ENCODE peak calls at places on chromosomes 12 and 14, in ten cellular contexts. T, P, V, I, J, Y, L, E, F and H are unnamed samples.

GRCh38 chr14:64971890-64972785 is at the start of gene RAB15:
- DNase-seq in Y (peak), V (no peak), E (no peak), I (peak), P (peak), T (peak), L (no peak), F (peak), J (no peak), H (peak)

GRCh38 chr12:95554532-95555071 is 3.3 kb upstream of the USP44 start:
- DNase-seq in E (no peak), T (no peak), Y (no peak), L (no peak), V (no peak), P (no peak), J (no peak), F (no peak), I (no peak), H (no peak)

GRCh38 chr14:23345987-23346692 is 6.5 kb downstream of the SLC22A17 start:
- DNase-seq in V (no peak), I (no peak), J (no peak), E (no peak), L (no peak), Y (no peak), T (no peak), P (no peak), F (no peak), H (no peak)

GRCh38 chr12:67107751-67108269 is 161.3 kb upstream of the CAND1 start:
- DNase-seq in Y (peak), F (no peak), P (no peak), T (no peak), L (no peak), J (peak), V (no peak), I (no peak), E (no peak), H (no peak)

GRCh38 chr12:92208613-92209121 is 63.0 kb upstream of the BTG1 start:
- DNase-seq in E (no peak), P (no peak), F (peak), Y (no peak), J (no peak), I (no peak), V (no peak), L (peak), T (no peak), H (peak)

GRCh38 chr12:52559979-52560378 is 7.0 kb upstream of the KRT71 start:
- DNase-seq in J (no peak), P (no peak), Y (no peak), F (no peak), I (no peak), T (no peak), E (no peak), L (no peak), V (no peak), H (no peak)

GRCh38 chr12:87779016-87779415 is 250.2 kb downstream of the C12orf50 start:
- DNase-seq in F (no peak), E (no peak), V (no peak), J (no peak), P (no peak), L (no peak), T (no peak), Y (no peak), I (no peak), H (peak)

GRCh38 chr12:107817250-107817649 is 42.7 kb downstream of the ASCL4 start:
- DNase-seq in L (no peak), E (no peak), T (no peak), Y (no peak), P (no peak), F (no peak), J (no peak), I (no peak), V (no peak), H (no peak)

GRCh38 chr14:104393898-104394605 is 185.5 kb upstream of the C14orf180 start:
- DNase-seq in F (peak), P (peak), E (no peak), T (peak), V (peak), Y (peak), J (no peak), I (peak), L (no peak), H (no peak)

GRCh38 chr12:86903166-86903565 is 647.0 kb upstream of the MGAT4C start:
- DNase-seq in F (no peak), J (no peak), Y (no peak), L (no peak), E (no peak), T (no peak), I (no peak), V (no peak), P (no peak), H (no peak)

GRCh38 chr14:105500726-105501101 is 9.7 kb downstream of the TEDC1 start:
- DNase-seq in T (no peak), P (no peak), I (no peak), L (no peak), E (no peak), F (no peak), V (peak), Y (no peak), J (no peak), H (no peak)

GRCh38 chr12:47686645-47687240 is 19.1 kb downstream of the RPAP3 start:
- DNase-seq in I (no peak), E (peak), Y (peak), P (no peak), J (no peak), L (peak), F (no peak), T (no peak), V (no peak), H (peak)

GRCh38 chr12:75207338-75208083 is 2.1 kb downstream of the KCNC2 start:
- DNase-seq in E (no peak), J (no peak), L (no peak), P (no peak), Y (no peak), T (peak), F (no peak), V (no peak), I (no peak), H (no peak)

GRCh38 chr12:89461649-89462612 is 62.7 kb downstream of the GALNT4 start:
- DNase-seq in E (peak), P (no peak), Y (no peak), V (no peak), T (no peak), L (no peak), J (no peak), I (no peak), F (no peak), H (peak)

GRCh38 chr12:80937391-80938238 is at the start of gene LIN7A:
- DNase-seq in F (peak), I (peak), J (peak), L (no peak), Y (peak), T (peak), P (peak), V (peak), E (no peak), H (peak)

GRCh38 chr14:32311294-32312009 is 17.6 kb upstream of the AKAP6 start:
- DNase-seq in P (no peak), E (no peak), T (no peak), V (no peak), L (no peak), I (no peak), J (no peak), Y (no peak), F (no peak), H (peak)

GRCh38 chr12:57853864-57854556 is 7.5 kb upstream of the CTDSP2 start:
- DNase-seq in J (no peak), L (no peak), E (no peak), P (no peak), F (no peak), Y (no peak), T (no peak), V (no peak), I (no peak), H (peak)

GRCh38 chr14:37594916-37595808 is at the start of the genes FOXA1 and TTC6:
- DNase-seq in E (no peak), P (no peak), L (no peak), V (no peak), I (no peak), J (no peak), T (no peak), F (peak), Y (peak), H (peak)

GRCh38 chr12:102543494-102543893 is 63.1 kb upstream of the IGF1 start:
- DNase-seq in V (no peak), Y (no peak), P (no peak), T (no peak), F (no peak), E (no peak), L (no peak), J (no peak), I (no peak), H (no peak)

GRCh38 chr14:58697927-58698641 is 60.3 kb downstream of the DACT1 start:
- DNase-seq in P (no peak), F (peak), J (no peak), T (no peak), Y (no peak), I (no peak), E (no peak), V (no peak), L (no peak), H (peak)

GRCh38 chr12:60494249-60494648 is 898.4 kb downstream of the SLC16A7 start:
- DNase-seq in J (no peak), I (no peak), V (no peak), P (no peak), T (no peak), L (peak), F (no peak), E (peak), Y (no peak), H (peak)

GRCh38 chr14:21852061-21852664 is 178.5 kb upstream of the OR4E1 start:
- DNase-seq in V (no peak), L (no peak), E (no peak), F (peak), I (no peak), P (no peak), T (peak), Y (peak), J (no peak), H (peak)

GRCh38 chr14:30445852-30446251 is 113.1 kb upstream of the G2E3 start:
- DNase-seq in V (no peak), L (no peak), F (no peak), T (no peak), J (no peak), E (no peak), Y (no peak), P (no peak), I (no peak), H (no peak)

GRCh38 chr14:39491134-39491541 is 58.9 kb upstream of the FBXO33 start:
- DNase-seq in V (no peak), L (no peak), P (no peak), J (no peak), E (peak), T (no peak), I (no peak), F (no peak), Y (no peak), H (peak)

GRCh38 chr14:93430889-93431670 is at the start of gene UNC79:
- DNase-seq in J (no peak), L (no peak), T (no peak), Y (peak), E (no peak), I (no peak), F (no peak), V (no peak), P (no peak), H (peak)

GRCh38 chr12:53659609-53660008 is 16.3 kb downstream of the ATP5MC2 start:
- DNase-seq in P (no peak), I (no peak), T (no peak), Y (no peak), L (no peak), F (peak), E (no peak), V (no peak), J (no peak), H (no peak)

GRCh38 chr14:70776197-70776596 is 33.1 kb downstream of the MAP3K9 start:
- DNase-seq in L (no peak), V (no peak), I (no peak), E (no peak), J (no peak), P (no peak), T (no peak), Y (no peak), F (no peak), H (no peak)

GRCh38 chr14:56854325-56854724 is 44.0 kb upstream of the OTX2 start:
- DNase-seq in Y (no peak), T (no peak), L (no peak), I (no peak), P (no peak), J (no peak), E (no peak), F (no peak), V (no peak), H (no peak)

GRCh38 chr14:56858422-56858821 is 48.1 kb upstream of the OTX2 start:
- DNase-seq in E (no peak), T (no peak), I (no peak), L (no peak), F (peak), J (no peak), P (no peak), Y (no peak), V (no peak), H (no peak)

GRCh38 chr14:56860441-56860840 is 50.2 kb upstream of the OTX2 start:
- DNase-seq in F (no peak), V (no peak), J (no peak), I (no peak), P (no peak), L (no peak), E (no peak), Y (no peak), T (no peak), H (no peak)

GRCh38 chr14:56857206-56857605 is 46.9 kb upstream of the OTX2 start:
- DNase-seq in E (no peak), P (no peak), V (no peak), F (no peak), I (no peak), L (no peak), J (no peak), T (no peak), Y (no peak), H (no peak)

DNA sequence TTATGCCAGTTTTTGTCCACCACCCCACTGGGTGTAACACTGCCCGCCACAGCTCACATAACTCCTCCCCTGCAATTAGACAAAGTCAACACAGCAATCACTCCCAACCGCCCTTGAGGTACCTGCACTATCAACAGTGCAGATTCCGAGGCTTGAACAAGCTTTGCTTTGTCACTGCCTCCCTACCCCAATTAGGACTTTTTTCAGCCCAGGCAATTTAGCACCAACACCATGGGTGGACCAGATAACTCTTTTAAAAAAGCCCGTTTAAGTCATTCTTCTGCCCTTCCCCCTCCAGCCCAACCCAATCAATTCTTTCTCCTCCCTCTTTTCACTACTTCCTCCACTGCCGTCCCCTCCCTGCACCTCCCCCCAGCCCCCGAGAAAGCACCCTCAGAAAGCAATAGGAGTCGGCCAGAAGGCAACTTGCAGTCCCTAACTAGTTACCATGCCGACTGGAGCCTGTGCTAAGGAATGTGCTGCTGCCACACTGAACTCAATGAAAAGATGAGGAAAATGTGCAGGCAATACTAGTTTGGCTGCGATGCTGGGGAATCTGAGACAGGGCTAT is 45.7 kb upstream of the OTX2 start:
- DNase-seq in V (no peak), F (peak), L (no peak), P (no peak), T (no peak), J (no peak), E (no peak), Y (no peak), I (no peak), H (no peak)
- H3K4me3 ChIP-seq in V (no peak), F (no peak), L (no peak), P (no peak), T (no peak), J (no peak), E (no peak), Y (no peak), I (no peak), H (no peak)

DNA sequence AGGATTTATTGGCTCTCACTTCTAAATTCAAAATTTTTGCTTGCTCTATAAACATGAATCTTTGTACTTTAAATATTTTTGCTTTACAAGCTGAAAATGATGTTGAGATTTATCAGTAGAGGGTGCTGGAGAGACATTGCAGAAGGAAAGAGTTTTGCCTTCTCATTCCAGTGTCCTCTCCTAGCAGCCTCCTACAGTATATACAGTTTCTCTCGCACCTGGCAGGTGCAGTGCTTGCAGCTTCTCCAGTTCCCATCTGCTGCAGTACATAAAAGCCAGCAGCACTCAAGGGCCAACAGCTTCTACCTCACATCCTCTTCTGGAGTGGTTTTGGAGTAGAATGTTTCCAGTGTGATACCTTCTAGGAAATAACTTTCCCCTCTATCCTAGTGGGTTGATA is 601.8 kb upstream of the ATXN7L3B start:
- DNase-seq in E (no peak), V (no peak), J (no peak), F (no peak), P (no peak), Y (no peak), I (no peak), L (no peak), T (no peak), H (peak)
- TF ChIP-seq CTCF in E (no peak), V (no peak), J (no peak), F (no peak), P (no peak), Y (no peak), I (no peak), L (no peak), T (no peak), H (peak)

GRCh38 chr12:56153291-56154065 is 1.1 kb downstream of the MYL6B start:
- DNase-seq in L (no peak), P (no peak), E (no peak), J (no peak), V (no peak), Y (no peak), I (no peak), F (no peak), T (no peak), H (no peak)
- H3K4me3 ChIP-seq in L (peak), P (peak), E (peak), J (peak), V (no peak), Y (peak), I (peak), F (no peak), T (peak), H (peak)

GRCh38 chr12:70948236-70948975 is 27.9 kb upstream of the PTPRR start:
- DNase-seq in P (no peak), V (no peak), F (no peak), I (no peak), L (no peak), J (no peak), E (no peak), Y (no peak), T (no peak), H (no peak)

GRCh38 chr12:70948976-70949336 is 28.4 kb upstream of the PTPRR start:
- DNase-seq in J (peak), V (peak), L (no peak), E (no peak), T (no peak), Y (no peak), P (no peak), I (no peak), F (no peak), H (no peak)
- TF ChIP-seq CTCF in J (no peak), V (no peak), L (no peak), E (no peak), T (no peak), Y (peak), P (no peak), I (peak), F (no peak), H (no peak)

GRCh38 chr12:113246478-113247122 is 25.3 kb downstream of the TPCN1 start:
- DNase-seq in I (no peak), E (no peak), L (no peak), Y (no peak), V (no peak), T (no peak), F (no peak), P (no peak), J (no peak), H (peak)

GRCh38 chr12:113242018-113242418 is 20.8 kb downstream of the TPCN1 start:
- DNase-seq in V (no peak), P (no peak), Y (no peak), E (no peak), F (no peak), J (no peak), I (no peak), T (peak), L (no peak), H (peak)

GRCh38 chr12:113242560-113242959 is 21.3 kb downstream of the TPCN1 start:
- DNase-seq in T (peak), J (no peak), F (no peak), V (no peak), E (no peak), I (no peak), P (no peak), Y (no peak), L (no peak), H (no peak)

GRCh38 chr12:113241191-113242017 is 20.1 kb downstream of the TPCN1 start:
- DNase-seq in V (no peak), F (peak), E (no peak), Y (no peak), T (peak), I (no peak), L (peak), J (no peak), P (no peak), H (peak)

GRCh38 chr12:113244015-113244983 is 23.0 kb downstream of the TPCN1 start:
- DNase-seq in P (peak), J (peak), T (peak), I (peak), E (no peak), L (no peak), Y (peak), V (peak), F (peak), H (peak)
- H3K4me3 ChIP-seq in P (peak), J (no peak), T (peak), I (peak), E (no peak), L (no peak), Y (peak), V (peak), F (no peak), H (no peak)

GRCh38 chr12:3655331-3655900 is 97.5 kb downstream of the CRACR2A start:
- DNase-seq in V (no peak), E (no peak), T (no peak), P (no peak), I (no peak), F (no peak), J (no peak), Y (peak), L (no peak), H (peak)

GRCh38 chr12:3662516-3662915 is 90.4 kb downstream of the CRACR2A start:
- DNase-seq in J (no peak), E (no peak), I (no peak), F (no peak), V (no peak), Y (no peak), L (no peak), T (no peak), P (no peak), H (peak)

GRCh38 chr12:3656946-3657622 is 95.8 kb downstream of the CRACR2A start:
- DNase-seq in I (no peak), L (no peak), J (no peak), T (no peak), F (no peak), V (no peak), E (no peak), Y (no peak), P (no peak), H (no peak)

GRCh38 chr12:3661028-3661427 is 91.9 kb downstream of the CRACR2A start:
- DNase-seq in P (no peak), V (no peak), I (no peak), F (no peak), E (no peak), T (no peak), L (no peak), Y (no peak), J (no peak), H (no peak)

GRCh38 chr12:3658327-3659163 is 94.4 kb downstream of the CRACR2A start:
- DNase-seq in E (no peak), V (no peak), F (peak), Y (peak), T (no peak), J (no peak), L (no peak), P (no peak), I (no peak), H (peak)
- TF ChIP-seq CTCF in E (peak), V (peak), F (no peak), Y (peak), T (peak), J (no peak), L (peak), P (no peak), I (peak), H (peak)

DNA sequence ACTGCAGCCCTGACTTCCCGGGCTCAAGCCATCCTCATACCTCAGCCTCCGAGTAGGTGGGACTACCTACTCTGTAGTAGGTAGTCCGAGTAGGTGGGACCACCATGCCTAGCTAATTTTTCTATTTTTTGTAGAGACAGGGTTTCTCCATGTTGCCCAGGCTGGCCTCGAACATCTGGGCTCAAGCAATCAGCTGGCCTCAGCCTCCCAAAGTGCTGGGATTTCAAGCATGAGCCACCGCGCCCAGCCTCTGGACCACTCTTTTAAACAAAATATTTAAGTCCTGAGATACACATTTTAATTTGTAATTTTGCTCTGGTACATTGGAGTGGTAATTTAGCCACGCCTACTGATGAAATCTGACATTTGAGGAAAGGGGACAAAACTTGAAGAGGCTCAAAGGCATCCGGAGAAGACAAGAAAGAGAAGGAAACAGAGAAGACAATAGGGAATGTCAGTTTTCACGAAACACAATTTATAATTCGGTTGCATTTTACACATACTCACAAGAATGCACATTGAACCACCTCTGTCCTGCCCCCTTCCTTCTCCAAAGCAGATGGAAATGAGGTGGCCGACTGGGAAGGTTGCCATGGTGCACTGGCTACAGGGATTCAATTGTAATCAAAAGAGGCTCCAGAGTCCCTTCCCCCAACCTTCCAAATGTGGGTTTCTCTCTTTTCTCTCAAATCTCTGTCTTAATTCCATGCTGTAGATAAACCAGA is 9.7 kb upstream of the TUBA1A start:
- DNase-seq in I (peak), T (peak), J (no peak), V (peak), L (no peak), P (no peak), E (peak), F (no peak), Y (peak), H (peak)
- H3K4me3 ChIP-seq in I (no peak), T (no peak), J (no peak), V (no peak), L (no peak), P (no peak), E (peak), F (no peak), Y (no peak), H (no peak)